ENCODE peak calls at places on chromosomes 5 and 9, in five cellular contexts. One of them, this sample, is unnamed.
A peak's percentile ranks its signal among the peaks of the same experiment; 100 is the strongest.

GRCh38 chr9:69190866-69191672 is 17.0 kb downstream of the TJP2 start:
- DNase-seq in NCI-H1092: no peak
- DNase-seq in activated CD4-positive, alpha-beta T cell treated with anti-CD3 and anti-CD28 coated beads, Interleukin-2, amount 50 U/mL, for 48 hours: no peak
- DNase-seq in A549: no peak
- DNase-seq in DMS153: no peak
- DNase-seq in this sample: no peak

GRCh38 chr5:127236254-127236653 is 54.3 kb upstream of the MEGF10 start:
- DNase-seq in DMS153: no peak
- DNase-seq in activated CD4-positive, alpha-beta T cell treated with anti-CD3 and anti-CD28 coated beads, Interleukin-2, amount 50 U/mL, for 48 hours: no peak
- DNase-seq in A549: no peak
- DNase-seq in NCI-H1092: no peak
- DNase-seq in this sample: no peak

GRCh38 chr9:137113385-137114159 is 961 bp downstream of the DPP7 start:
- DNase-seq in A549: no peak
- DNase-seq in activated CD4-positive, alpha-beta T cell treated with anti-CD3 and anti-CD28 coated beads, Interleukin-2, amount 50 U/mL, for 48 hours: no peak
- DNase-seq in NCI-H1092: no peak
- DNase-seq in DMS153: no peak
- DNase-seq in this sample: no peak

GRCh38 chr5:153678617-153679329 is 188.3 kb downstream of the GRIA1 start:
- DNase-seq in NCI-H1092: no peak
- DNase-seq in activated CD4-positive, alpha-beta T cell treated with anti-CD3 and anti-CD28 coated beads, Interleukin-2, amount 50 U/mL, for 48 hours: no peak
- DNase-seq in DMS153: no peak
- DNase-seq in A549: no peak
- DNase-seq in this sample: no peak

GRCh38 chr9:99779277-99779676 is 42.4 kb upstream of the NR4A3 start:
- DNase-seq in activated CD4-positive, alpha-beta T cell treated with anti-CD3 and anti-CD28 coated beads, Interleukin-2, amount 50 U/mL, for 48 hours: no peak
- DNase-seq in DMS153: no peak
- DNase-seq in NCI-H1092: no peak
- DNase-seq in A549: no peak
- DNase-seq in this sample: no peak

GRCh38 chr9:75086443-75087278 is 1.3 kb downstream of the NMRK1 start:
- DNase-seq in activated CD4-positive, alpha-beta T cell treated with anti-CD3 and anti-CD28 coated beads, Interleukin-2, amount 50 U/mL, for 48 hours: peak; percentile 29
- DNase-seq in DMS153: no peak
- DNase-seq in A549: no peak
- DNase-seq in NCI-H1092: no peak
- DNase-seq in this sample: no peak

GRCh38 chr5:80057121-80057520 is 22.0 kb downstream of the THBS4 start:
- DNase-seq in activated CD4-positive, alpha-beta T cell treated with anti-CD3 and anti-CD28 coated beads, Interleukin-2, amount 50 U/mL, for 48 hours: no peak
- DNase-seq in A549: no peak
- DNase-seq in NCI-H1092: no peak
- DNase-seq in DMS153: no peak
- DNase-seq in this sample: no peak

GRCh38 chr9:5773324-5773999 is 59.5 kb downstream of the ERMP1 start:
- DNase-seq in activated CD4-positive, alpha-beta T cell treated with anti-CD3 and anti-CD28 coated beads, Interleukin-2, amount 50 U/mL, for 48 hours: no peak
- DNase-seq in NCI-H1092: no peak
- DNase-seq in A549: no peak
- DNase-seq in DMS153: no peak
- DNase-seq in this sample: no peak

GRCh38 chr9:83981126-83981871 is 694 bp downstream of the RMI1 start:
- DNase-seq in A549: peak; percentile 52
- DNase-seq in NCI-H1092: no peak
- DNase-seq in DMS153: peak; percentile 14
- DNase-seq in activated CD4-positive, alpha-beta T cell treated with anti-CD3 and anti-CD28 coated beads, Interleukin-2, amount 50 U/mL, for 48 hours: peak; percentile 43
- DNase-seq in this sample: peak; percentile 60

GRCh38 chr5:133247881-133248642 is 196.2 kb downstream of the HSPA4 start:
- DNase-seq in NCI-H1092: no peak
- DNase-seq in A549: peak; percentile 73
- DNase-seq in activated CD4-positive, alpha-beta T cell treated with anti-CD3 and anti-CD28 coated beads, Interleukin-2, amount 50 U/mL, for 48 hours: no peak
- DNase-seq in DMS153: no peak
- DNase-seq in this sample: no peak